ENCODE peak calls at places on chromosomes 5 and 9, in four cellular contexts. Y, K, F and N are unnamed samples.

GRCh38 chr5:143985832-143986485 is 174.0 kb downstream of the HMHB1 start:
- DNase-seq in K (no peak), Y (no peak), F (no peak), N (no peak)

GRCh38 chr5:161301586-161301985 is 244.9 kb downstream of the GABRB2 start:
- DNase-seq in K (no peak), F (no peak), Y (no peak), N (no peak)

GRCh38 chr9:75087279-75087823 is 604 bp downstream of the NMRK1 start:
- DNase-seq in K (peak; percentile 70), Y (no peak), F (peak; percentile 43), N (no peak)

GRCh38 chr5:167699434-167699833 is 592.0 kb upstream of the WWC1 start:
- DNase-seq in K (no peak), F (no peak), Y (no peak), N (no peak)

GRCh38 chr5:124057815-124058231 is 545.8 kb downstream of the CSNK1G3 start:
- DNase-seq in F (no peak), K (no peak), Y (no peak), N (no peak)

GRCh38 chr9:83582026-83582425 is 40.9 kb upstream of the IDNK start:
- DNase-seq in Y (no peak), K (no peak), F (no peak), N (no peak)

GRCh38 chr5:41009228-41009627 is 61.9 kb downstream of the MROH2B start:
- DNase-seq in K (no peak), Y (no peak), F (no peak), N (no peak)

GRCh38 chr5:113357696-113358476 is 76.9 kb downstream of the TSSK1B start:
- DNase-seq in F (no peak), K (no peak), Y (no peak), N (no peak)

GRCh38 chr5:89988998-89989690 is 420.4 kb downstream of the CETN3 start:
- DNase-seq in K (no peak), F (peak; percentile 13), Y (no peak), N (no peak)

GRCh38 chr9:89868100-89868499 is 263.3 kb downstream of the GADD45G start:
- DNase-seq in Y (no peak), F (no peak), K (no peak), N (no peak)

GRCh38 chr9:93656426-93657222 is 80.2 kb downstream of the PHF2 start:
- DNase-seq in F (peak; percentile 12), K (no peak), Y (no peak), N (peak; percentile 31)

GRCh38 chr9:135987838-135988404 is 26.7 kb upstream of the UBAC1 start:
- DNase-seq in F (no peak), K (no peak), Y (no peak), N (no peak)

GRCh38 chr9:36164989-36165388 is 4.2 kb upstream of the CCIN start:
- DNase-seq in K (no peak), F (peak; percentile 41), Y (no peak), N (no peak)

GRCh38 chr9:36163840-36164175 is 5.4 kb upstream of the CCIN start:
- DNase-seq in Y (no peak), K (no peak), F (no peak), N (no peak)

GRCh38 chr9:36165766-36166149 is 3.4 kb upstream of the CCIN start:
- DNase-seq in F (no peak), K (no peak), Y (no peak), N (no peak)

GRCh38 chr9:36164361-36164760 is 4.8 kb upstream of the CCIN start:
- DNase-seq in Y (no peak), F (peak; percentile 66), K (no peak), N (no peak)

DNA sequence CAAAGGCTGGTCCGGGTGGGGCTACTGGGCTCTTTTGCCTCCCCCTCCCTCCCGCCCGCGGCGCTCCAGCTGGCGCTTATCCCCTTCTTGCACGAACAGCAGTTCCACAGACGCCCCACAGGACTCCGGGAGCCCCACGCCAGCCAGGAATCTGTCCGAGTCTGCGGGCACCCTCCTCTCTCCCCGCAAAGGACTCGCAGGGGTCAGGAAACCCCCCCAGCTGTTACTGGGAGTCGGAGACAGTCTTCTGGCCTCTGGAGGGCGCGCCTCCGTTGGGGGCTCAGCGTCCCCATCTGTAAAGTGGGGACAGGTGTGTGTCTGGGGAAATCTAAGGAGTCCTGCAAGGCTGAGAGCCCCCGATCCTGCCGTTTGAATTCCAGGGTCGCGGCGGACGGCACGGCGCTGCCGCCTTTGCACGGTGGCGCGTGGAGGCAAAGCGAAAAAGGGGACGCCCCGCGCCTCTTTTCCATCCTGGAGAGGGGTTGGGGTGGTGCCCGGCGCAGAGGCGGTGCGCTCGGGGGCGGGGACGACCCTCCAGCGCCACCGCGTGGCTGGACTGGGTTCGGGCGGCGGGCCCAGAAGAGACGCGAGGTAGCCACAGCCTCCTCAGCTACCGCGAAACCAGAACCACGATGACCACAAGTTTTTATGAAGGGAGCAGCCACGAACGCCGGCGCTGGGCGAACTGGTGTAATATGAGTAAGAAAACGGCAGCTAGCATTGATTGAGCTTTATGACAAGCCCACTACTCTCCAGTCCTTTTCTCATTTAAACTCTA is 2.8 kb upstream of the CCIN start:
- DNase-seq in Y (peak; percentile 87), F (peak; percentile 84), K (peak; percentile 83), N (peak; percentile 79)
- TF ChIP-seq POLR2A in Y (no peak), F (no peak), K (no peak), N (no peak)

GRCh38 chr5:177427211-177427822 is 841 bp downstream of the GRK6 start:
- DNase-seq in F (no peak), K (no peak), Y (peak; percentile 79), N (no peak)

GRCh38 chr5:177423671-177424070 is 2.8 kb upstream of the GRK6 start:
- DNase-seq in K (no peak), F (no peak), Y (no peak), N (no peak)

GRCh38 chr5:177425801-177426565 is 493 bp upstream of the GRK6 start:
- DNase-seq in Y (peak; percentile 99), K (peak; percentile 100), F (peak; percentile 100), N (peak; percentile 100)

GRCh38 chr5:177426566-177427210 is at the start of gene GRK6:
- DNase-seq in F (peak; percentile 67), Y (peak; percentile 72), K (peak; percentile 57), N (no peak)

GRCh38 chr5:177425196-177425800 is 1.2 kb upstream of the GRK6 start:
- DNase-seq in Y (no peak), F (no peak), K (no peak), N (no peak)
- H3K4me3 ChIP-seq in Y (peak overlapping the region; percentile 51), F (peak overlapping the region; percentile 45), K (no peak overlapping the region), N (peak overlapping the region; percentile 88)

DNA sequence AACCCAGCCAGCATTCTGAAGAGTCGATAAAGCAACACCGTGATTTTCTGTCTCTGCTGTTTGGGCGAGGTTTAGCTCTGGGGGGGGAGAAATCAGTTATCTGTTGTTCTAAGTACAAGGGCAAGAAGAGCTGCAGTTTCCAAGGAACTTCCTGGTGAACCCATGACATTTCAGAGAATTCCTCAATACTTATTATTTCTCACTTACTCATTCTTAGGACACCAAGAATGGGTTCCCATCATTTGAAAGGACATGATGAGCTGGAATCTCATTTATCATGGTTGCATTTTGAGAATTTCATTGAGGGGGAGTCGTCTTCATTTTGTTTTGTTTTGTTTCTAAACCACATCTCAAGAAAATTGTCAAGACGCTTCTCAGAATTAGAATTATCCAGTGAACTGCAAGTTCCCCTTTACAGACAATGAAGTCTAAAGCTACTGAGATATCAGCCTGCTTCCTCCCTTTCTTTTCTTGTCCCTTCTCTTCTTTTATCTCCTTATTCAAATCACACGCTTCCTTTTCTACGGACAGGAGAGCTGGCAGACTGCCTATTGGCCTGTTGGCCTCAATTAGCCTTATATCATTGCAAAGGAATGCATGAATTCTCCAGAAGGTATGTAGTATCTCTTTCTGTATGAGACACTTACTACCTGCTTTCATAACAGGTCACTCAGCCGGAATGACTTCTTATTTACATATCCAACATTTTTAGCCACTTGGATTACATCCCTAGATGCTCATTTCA is 53.7 kb downstream of the ZNF462 start:
- DNase-seq in K (peak; percentile 48), F (peak; percentile 49), Y (no peak), N (no peak)
- TF ChIP-seq POLR2A in K (no peak), F (no peak), Y (no peak), N (no peak)

DNA sequence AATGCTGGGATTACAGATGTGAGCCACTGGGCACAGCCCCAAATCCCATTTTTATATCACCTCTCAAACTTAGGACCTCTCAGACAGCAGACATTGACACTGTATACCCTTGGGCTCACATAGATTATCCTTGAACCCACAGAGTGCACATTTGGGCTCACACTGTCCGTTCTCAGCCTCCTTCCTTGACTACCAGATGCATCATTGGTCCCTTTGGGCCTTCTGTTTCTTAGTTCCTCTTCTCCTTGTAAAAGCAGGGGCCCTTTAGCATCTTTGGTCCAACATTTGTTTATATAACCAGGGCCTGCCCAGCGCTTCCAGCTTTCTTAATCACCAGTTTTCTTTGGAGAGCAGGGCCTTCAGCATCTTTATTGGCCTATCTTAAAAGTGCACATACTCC is 126.2 kb downstream of the SEC61B start:
- DNase-seq in F (no peak), Y (no peak), K (no peak), N (no peak)
- H3K4me3 ChIP-seq in F (no peak overlapping the region), Y (no peak overlapping the region), K (no peak overlapping the region), N (no peak overlapping the region)

GRCh38 chr5:119353686-119354366 is 2.0 kb upstream of the TNFAIP8 start:
- DNase-seq in F (no peak), Y (no peak), K (no peak), N (no peak)
- TF ChIP-seq POLR2A in F (no peak), Y (no peak), K (no peak), N (no peak)

DNA sequence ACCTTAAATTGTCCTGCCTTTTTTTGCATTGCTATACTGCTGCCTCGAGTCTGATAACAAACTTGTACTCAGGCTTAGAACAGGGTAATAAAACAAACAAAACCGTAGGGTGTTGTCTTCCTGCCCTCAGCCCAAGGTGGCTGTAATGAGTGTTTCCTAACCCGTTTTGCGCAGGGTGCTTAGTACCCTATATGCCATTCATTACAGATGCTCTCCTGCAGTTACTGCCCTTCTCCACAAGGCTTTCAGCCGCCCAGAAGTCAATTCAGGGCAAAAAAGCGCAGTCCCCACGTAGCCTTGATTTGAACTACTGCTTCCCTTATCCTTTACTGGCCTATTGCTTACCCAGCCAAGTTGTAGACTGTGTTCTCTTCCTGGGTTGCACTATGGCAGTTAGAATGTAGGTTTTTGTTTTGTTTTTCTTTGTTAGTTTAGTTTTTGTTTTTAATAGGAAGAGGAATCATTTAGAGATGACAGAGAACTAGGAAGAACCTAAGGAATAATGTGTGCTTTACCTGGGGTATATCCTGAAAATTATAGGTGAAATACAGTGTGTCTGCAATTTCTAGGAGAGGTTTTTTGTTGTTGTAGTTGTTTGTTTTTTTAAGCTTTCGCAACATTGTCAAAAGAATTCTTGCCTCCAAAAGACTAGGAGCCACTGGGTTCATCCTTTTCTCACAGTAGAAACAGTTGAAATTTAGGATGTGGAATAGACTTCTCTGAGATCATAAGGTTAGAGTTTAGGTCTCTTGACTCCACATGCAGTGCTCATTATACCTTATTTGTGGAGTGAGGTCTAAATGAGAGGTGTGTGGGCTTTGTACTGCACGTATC is 1.3 kb downstream of the HMGXB3 start:
- DNase-seq in K (peak; percentile 54), F (no peak), Y (peak; percentile 72), N (no peak)
- H3K4me3 ChIP-seq in K (peak overlapping the region; percentile 91), F (peak overlapping the region; percentile 99), Y (peak overlapping the region; percentile 84), N (peak overlapping the region; percentile 88)

GRCh38 chr9:5452286-5452609 is 1.9 kb downstream of the CD274 start:
- DNase-seq in F (no peak), K (no peak), Y (no peak), N (no peak)

GRCh38 chr9:5449521-5450359 is 602 bp upstream of the CD274 start:
- DNase-seq in F (no peak), Y (peak; percentile 8), K (no peak), N (no peak)

GRCh38 chr9:5448461-5448860 is 1.9 kb upstream of the CD274 start:
- DNase-seq in K (no peak), Y (no peak), F (no peak), N (no peak)

GRCh38 chr9:5448016-5448415 is 2.3 kb upstream of the CD274 start:
- DNase-seq in Y (no peak), F (no peak), K (no peak), N (no peak)

GRCh38 chr9:5450360-5451051 is at the start of gene CD274:
- DNase-seq in Y (peak; percentile 73), K (peak; percentile 96), F (peak; percentile 84), N (peak; percentile 82)
- TF ChIP-seq POLR2A in Y (no peak), K (peak; percentile 82), F (peak; percentile 34), N (no peak)